ENCODE peak calls at places on chromosomes 3 and 15, in seven cellular contexts. One of them, this sample, is unnamed.

GRCh38 chr3:73663495-73663894 is 38.8 kb upstream of the PDZRN3 start:
- DNase-seq in NB4: no peak
- DNase-seq in epithelial cell of proximal tubule: no peak
- DNase-seq in AG10803: no peak
- DNase-seq in adrenal gland: no peak
- DNase-seq in epithelial cell of esophagus: no peak
- DNase-seq in cardiac fibroblast: no peak
- DNase-seq in this sample: no peak

GRCh38 chr3:121750087-121750415 is 510 bp upstream of the GOLGB1 start:
- DNase-seq in adrenal gland: no peak
- DNase-seq in AG10803: no peak
- DNase-seq in cardiac fibroblast: no peak
- DNase-seq in NB4: no peak
- DNase-seq in epithelial cell of esophagus: no peak
- DNase-seq in epithelial cell of proximal tubule: no peak
- DNase-seq in this sample: no peak

GRCh38 chr3:90062631-90063200 is 955.3 kb downstream of the EPHA3 start:
- DNase-seq in cardiac fibroblast: peak; percentile 27
- DNase-seq in epithelial cell of proximal tubule: no peak
- DNase-seq in AG10803: no peak
- DNase-seq in adrenal gland: no peak
- DNase-seq in epithelial cell of esophagus: peak; percentile 58
- DNase-seq in NB4: no peak
- DNase-seq in this sample: no peak

GRCh38 chr3:85482193-85482450 is 523.3 kb downstream of the CADM2 start:
- DNase-seq in epithelial cell of proximal tubule: no peak
- DNase-seq in adrenal gland: no peak
- DNase-seq in cardiac fibroblast: no peak
- DNase-seq in NB4: no peak
- DNase-seq in epithelial cell of esophagus: no peak
- DNase-seq in AG10803: no peak
- DNase-seq in this sample: no peak

GRCh38 chr3:44110643-44111042 is 131.0 kb upstream of the TOPAZ1 start:
- DNase-seq in NB4: no peak
- DNase-seq in adrenal gland: no peak
- DNase-seq in AG10803: no peak
- DNase-seq in epithelial cell of esophagus: no peak
- DNase-seq in cardiac fibroblast: no peak
- DNase-seq in epithelial cell of proximal tubule: no peak
- DNase-seq in this sample: no peak

GRCh38 chr15:70722266-70723123 is 40.9 kb downstream of the UACA start:
- DNase-seq in adrenal gland: no peak
- DNase-seq in cardiac fibroblast: peak; percentile 85
- DNase-seq in NB4: peak; percentile 65
- DNase-seq in epithelial cell of proximal tubule: no peak
- DNase-seq in epithelial cell of esophagus: peak; percentile 63
- DNase-seq in AG10803: peak; percentile 77
- DNase-seq in this sample: no peak

GRCh38 chr3:139319428-139320402 is 24.1 kb upstream of the MRPS22 start:
- DNase-seq in epithelial cell of proximal tubule: no peak
- DNase-seq in AG10803: no peak
- DNase-seq in adrenal gland: no peak
- DNase-seq in NB4: peak; percentile 75
- DNase-seq in cardiac fibroblast: no peak
- DNase-seq in epithelial cell of esophagus: no peak
- DNase-seq in this sample: peak; percentile 64

GRCh38 chr3:15405448-15406050 is 21.8 kb downstream of the METTL6 start:
- DNase-seq in epithelial cell of proximal tubule: no peak
- DNase-seq in NB4: peak; percentile 73
- DNase-seq in adrenal gland: no peak
- DNase-seq in AG10803: peak; percentile 72
- DNase-seq in cardiac fibroblast: peak; percentile 78
- DNase-seq in epithelial cell of esophagus: peak; percentile 67
- DNase-seq in this sample: no peak

GRCh38 chr3:146883292-146883691 is 278.1 kb upstream of the PLSCR5 start:
- DNase-seq in epithelial cell of esophagus: no peak
- DNase-seq in epithelial cell of proximal tubule: no peak
- DNase-seq in cardiac fibroblast: no peak
- DNase-seq in NB4: no peak
- DNase-seq in adrenal gland: no peak
- DNase-seq in AG10803: no peak
- DNase-seq in this sample: no peak

GRCh38 chr15:49372366-49372765 is 50.7 kb upstream of the FGF7 start:
- DNase-seq in adrenal gland: no peak
- DNase-seq in epithelial cell of esophagus: no peak
- DNase-seq in cardiac fibroblast: no peak
- DNase-seq in NB4: no peak
- DNase-seq in epithelial cell of proximal tubule: no peak
- DNase-seq in AG10803: no peak
- DNase-seq in this sample: no peak

GRCh38 chr3:43872901-43873300 is 182.2 kb downstream of the ABHD5 start:
- DNase-seq in NB4: no peak
- DNase-seq in cardiac fibroblast: peak; percentile 91
- DNase-seq in adrenal gland: no peak
- DNase-seq in epithelial cell of esophagus: peak; percentile 24
- DNase-seq in AG10803: peak; percentile 34
- DNase-seq in epithelial cell of proximal tubule: no peak
- DNase-seq in this sample: no peak

GRCh38 chr15:63475670-63476069 is 28.7 kb upstream of the USP3 start:
- DNase-seq in epithelial cell of proximal tubule: no peak
- DNase-seq in adrenal gland: no peak
- DNase-seq in cardiac fibroblast: no peak
- DNase-seq in NB4: no peak
- DNase-seq in AG10803: no peak
- DNase-seq in epithelial cell of esophagus: no peak
- DNase-seq in this sample: no peak

GRCh38 chr15:48389701-48390143 is 58.5 kb downstream of the DUT start:
- DNase-seq in NB4: no peak
- DNase-seq in adrenal gland: no peak
- DNase-seq in AG10803: peak; percentile 86
- DNase-seq in cardiac fibroblast: peak; percentile 73
- DNase-seq in epithelial cell of esophagus: no peak
- DNase-seq in epithelial cell of proximal tubule: no peak
- DNase-seq in this sample: peak; percentile 29

GRCh38 chr15:100373942-100374341 is 32.2 kb upstream of the ADAMTS17 start:
- DNase-seq in AG10803: no peak
- DNase-seq in epithelial cell of esophagus: no peak
- DNase-seq in cardiac fibroblast: no peak
- DNase-seq in epithelial cell of proximal tubule: no peak
- DNase-seq in adrenal gland: peak; percentile 25
- DNase-seq in NB4: no peak
- DNase-seq in this sample: no peak

GRCh38 chr3:184168363-184169120 is 6.1 kb upstream of the AP2M1 start:
- DNase-seq in NB4: no peak
- DNase-seq in cardiac fibroblast: peak; percentile 81
- DNase-seq in AG10803: peak; percentile 62
- DNase-seq in adrenal gland: no peak
- DNase-seq in epithelial cell of esophagus: peak; percentile 70
- DNase-seq in epithelial cell of proximal tubule: no peak
- DNase-seq in this sample: no peak

GRCh38 chr3:86800116-86800515 is 190.8 kb downstream of the VGLL3 start:
- DNase-seq in AG10803: peak; percentile 95
- DNase-seq in epithelial cell of esophagus: no peak
- DNase-seq in NB4: no peak
- DNase-seq in epithelial cell of proximal tubule: no peak
- DNase-seq in adrenal gland: no peak
- DNase-seq in cardiac fibroblast: no peak
- DNase-seq in this sample: no peak

GRCh38 chr3:164879201-164879600 is 199.1 kb downstream of the SI start:
- DNase-seq in epithelial cell of esophagus: peak; percentile 1
- DNase-seq in epithelial cell of proximal tubule: no peak
- DNase-seq in adrenal gland: no peak
- DNase-seq in AG10803: no peak
- DNase-seq in cardiac fibroblast: no peak
- DNase-seq in NB4: no peak
- DNase-seq in this sample: no peak

GRCh38 chr3:66692108-66692750 is 191.4 kb upstream of the LRIG1 start:
- DNase-seq in NB4: no peak
- DNase-seq in epithelial cell of esophagus: peak; percentile 43
- DNase-seq in adrenal gland: no peak
- DNase-seq in AG10803: no peak
- DNase-seq in cardiac fibroblast: no peak
- DNase-seq in epithelial cell of proximal tubule: no peak
- DNase-seq in this sample: no peak

GRCh38 chr3:62229201-62229600 is 144.1 kb downstream of the FEZF2 start:
- DNase-seq in epithelial cell of proximal tubule: no peak
- DNase-seq in adrenal gland: no peak
- DNase-seq in cardiac fibroblast: no peak
- DNase-seq in NB4: no peak
- DNase-seq in AG10803: no peak
- DNase-seq in epithelial cell of esophagus: no peak
- DNase-seq in this sample: no peak

DNA sequence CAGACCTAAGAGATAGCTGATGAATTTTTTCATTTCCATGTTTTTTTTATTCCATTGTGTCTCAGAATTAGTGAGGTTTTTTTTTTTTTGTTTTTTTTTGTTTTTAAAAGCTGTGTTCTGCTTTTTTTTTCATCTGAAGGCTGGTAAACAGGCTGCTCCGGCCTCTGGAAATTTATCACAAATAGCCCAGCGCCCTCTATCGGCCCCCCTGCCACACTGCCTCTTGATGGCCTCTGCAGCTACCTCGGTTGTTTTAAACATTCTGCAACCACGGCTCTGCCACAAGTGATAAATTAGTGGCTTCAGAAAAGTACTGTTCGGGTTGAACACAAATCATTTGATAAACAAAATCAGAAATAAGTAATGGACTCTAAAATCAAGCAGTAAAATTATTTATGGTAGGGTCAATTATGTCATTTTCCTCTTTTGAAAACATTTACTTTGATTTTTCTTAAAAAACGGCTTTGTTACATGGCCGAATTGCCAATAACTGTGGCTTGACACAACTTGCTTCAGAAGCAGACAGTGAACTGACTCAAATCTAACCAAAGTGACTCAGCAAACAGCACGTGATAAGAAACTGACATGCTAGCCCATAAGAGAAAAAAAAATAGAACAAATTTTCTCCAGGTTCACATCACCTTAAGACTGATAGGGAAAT is 87.8 kb downstream of the RSL24D1 start:
- DNase-seq in NB4: peak; percentile 71
- DNase-seq in epithelial cell of esophagus: peak; percentile 67
- DNase-seq in epithelial cell of proximal tubule: peak; percentile 7
- DNase-seq in cardiac fibroblast: peak; percentile 65
- DNase-seq in AG10803: peak; percentile 29
- DNase-seq in adrenal gland: peak; percentile 58
- DNase-seq in this sample: peak; percentile 88
- TF ChIP-seq CTCF in NB4: peak; percentile 82
- TF ChIP-seq CTCF in epithelial cell of esophagus: peak; percentile 78
- TF ChIP-seq CTCF in epithelial cell of proximal tubule: peak; percentile 89
- TF ChIP-seq CTCF in cardiac fibroblast: peak; percentile 87
- TF ChIP-seq CTCF in AG10803: peak; percentile 62
- TF ChIP-seq CTCF in adrenal gland: peak; percentile 62
- TF ChIP-seq CTCF in this sample: peak; percentile 81

GRCh38 chr15:62142736-62143135 is 22.3 kb downstream of the C2CD4B start:
- DNase-seq in cardiac fibroblast: peak; percentile 38
- DNase-seq in NB4: no peak
- DNase-seq in AG10803: no peak
- DNase-seq in epithelial cell of esophagus: peak; percentile 19
- DNase-seq in adrenal gland: no peak
- DNase-seq in epithelial cell of proximal tubule: no peak
- DNase-seq in this sample: no peak
- TF ChIP-seq CTCF in cardiac fibroblast: no peak
- TF ChIP-seq CTCF in NB4: no peak
- TF ChIP-seq CTCF in AG10803: no peak
- TF ChIP-seq CTCF in epithelial cell of esophagus: no peak
- TF ChIP-seq CTCF in adrenal gland: no peak
- TF ChIP-seq CTCF in epithelial cell of proximal tubule: no peak
- TF ChIP-seq CTCF in this sample: no peak

GRCh38 chr15:80619677-80620076 is 75.4 kb upstream of the ABHD17C start:
- DNase-seq in epithelial cell of esophagus: peak; percentile 16
- DNase-seq in NB4: peak; percentile 4
- DNase-seq in adrenal gland: no peak
- DNase-seq in cardiac fibroblast: peak; percentile 33
- DNase-seq in AG10803: peak; percentile 50
- DNase-seq in epithelial cell of proximal tubule: peak; percentile 12
- DNase-seq in this sample: no peak
- TF ChIP-seq CTCF in epithelial cell of esophagus: peak; percentile 32
- TF ChIP-seq CTCF in NB4: no peak
- TF ChIP-seq CTCF in adrenal gland: peak; percentile 11
- TF ChIP-seq CTCF in cardiac fibroblast: no peak
- TF ChIP-seq CTCF in AG10803: peak; percentile 58
- TF ChIP-seq CTCF in epithelial cell of proximal tubule: peak; percentile 58
- TF ChIP-seq CTCF in this sample: no peak

GRCh38 chr3:13368834-13369233 is 51.3 kb downstream of the NUP210 start:
- DNase-seq in cardiac fibroblast: no peak
- DNase-seq in epithelial cell of esophagus: no peak
- DNase-seq in adrenal gland: no peak
- DNase-seq in AG10803: no peak
- DNase-seq in epithelial cell of proximal tubule: no peak
- DNase-seq in NB4: no peak
- DNase-seq in this sample: no peak
- TF ChIP-seq CTCF in cardiac fibroblast: no peak
- TF ChIP-seq CTCF in epithelial cell of esophagus: no peak
- TF ChIP-seq CTCF in adrenal gland: no peak
- TF ChIP-seq CTCF in AG10803: no peak
- TF ChIP-seq CTCF in epithelial cell of proximal tubule: no peak
- TF ChIP-seq CTCF in NB4: no peak
- TF ChIP-seq CTCF in this sample: no peak

GRCh38 chr3:137947120-137947519 is 62.8 kb upstream of the CLDN18 start:
- DNase-seq in epithelial cell of esophagus: no peak
- DNase-seq in AG10803: no peak
- DNase-seq in cardiac fibroblast: no peak
- DNase-seq in epithelial cell of proximal tubule: no peak
- DNase-seq in adrenal gland: no peak
- DNase-seq in NB4: no peak
- DNase-seq in this sample: no peak

GRCh38 chr3:137944593-137944992 is 65.4 kb upstream of the CLDN18 start:
- DNase-seq in AG10803: no peak
- DNase-seq in adrenal gland: no peak
- DNase-seq in NB4: no peak
- DNase-seq in cardiac fibroblast: no peak
- DNase-seq in epithelial cell of esophagus: no peak
- DNase-seq in epithelial cell of proximal tubule: no peak
- DNase-seq in this sample: no peak

GRCh38 chr3:137948400-137949072 is 61.4 kb upstream of the CLDN18 start:
- DNase-seq in NB4: no peak
- DNase-seq in epithelial cell of proximal tubule: no peak
- DNase-seq in AG10803: no peak
- DNase-seq in cardiac fibroblast: no peak
- DNase-seq in adrenal gland: no peak
- DNase-seq in epithelial cell of esophagus: no peak
- DNase-seq in this sample: no peak

DNA sequence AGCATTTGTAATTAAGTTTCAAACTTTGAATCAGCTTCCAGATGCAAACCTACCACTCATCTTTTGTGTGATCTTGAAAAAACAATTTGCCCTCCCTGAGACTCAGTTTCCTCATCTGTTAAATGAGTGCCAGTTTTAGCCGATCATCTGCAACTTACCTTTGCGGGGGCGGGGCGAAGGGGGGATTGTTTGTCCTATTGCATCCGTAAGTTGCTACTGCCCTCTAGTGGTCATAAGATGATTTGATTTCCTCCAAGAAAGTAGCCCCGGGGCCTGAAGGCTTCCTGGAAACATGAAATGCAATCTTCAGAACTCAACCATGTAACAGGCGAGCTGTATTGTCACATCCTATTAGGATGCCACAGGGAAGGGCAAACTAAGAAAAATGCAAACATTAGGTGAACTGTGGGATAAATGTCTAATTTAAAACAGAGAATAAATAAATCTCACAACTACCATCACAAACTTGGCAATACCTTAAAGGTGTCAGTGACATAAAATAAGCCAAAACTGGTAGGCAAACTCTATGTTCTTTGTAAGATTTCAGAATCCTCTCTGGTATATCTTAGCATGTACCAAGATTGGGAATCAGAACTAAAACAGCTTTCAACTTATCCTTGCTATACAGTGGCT is 63.5 kb upstream of the CLDN18 start:
- DNase-seq in epithelial cell of esophagus: peak; percentile 81
- DNase-seq in epithelial cell of proximal tubule: peak; percentile 29
- DNase-seq in NB4: peak; percentile 72
- DNase-seq in adrenal gland: peak; percentile 19
- DNase-seq in cardiac fibroblast: peak; percentile 80
- DNase-seq in AG10803: peak; percentile 69
- DNase-seq in this sample: peak; percentile 60
- TF ChIP-seq CTCF in epithelial cell of esophagus: peak; percentile 65
- TF ChIP-seq CTCF in epithelial cell of proximal tubule: peak; percentile 82
- TF ChIP-seq CTCF in NB4: peak; percentile 47
- TF ChIP-seq CTCF in adrenal gland: peak; percentile 63
- TF ChIP-seq CTCF in cardiac fibroblast: peak; percentile 65
- TF ChIP-seq CTCF in AG10803: peak; percentile 71
- TF ChIP-seq CTCF in this sample: peak; percentile 91